ENCODE peak calls at places on chromosomes 1 and 21, in five cellular contexts. I is GM12878, Q is K562, V is HepG2, S is SK-N-SH. T is an unnamed sample.

GRCh38 chr1:19202396-19202795 is 7.7 kb downstream of the UBR4 start:
- DNase-seq in I (no peak), Q (no peak), V (peak; percentile 62), S (no peak), T (no peak)

GRCh38 chr1:26358411-26359384 is 4.8 kb upstream of the CRYBG2 start:
- DNase-seq in I (no peak), Q (peak; percentile 57), V (peak; percentile 90), S (no peak), T (peak; percentile 51)

GRCh38 chr1:4140241-4140640 is 240.2 kb upstream of the C1orf174 start:
- DNase-seq in I (no peak), Q (no peak), V (no peak), S (no peak), T (no peak)

GRCh38 chr21:35609263-35609662 is 451.1 kb downstream of the SETD4 start:
- DNase-seq in I (no peak), Q (no peak), V (no peak), S (no peak), T (no peak)

GRCh38 chr21:42590431-42591131 is 62.8 kb upstream of the PDE9A start:
- DNase-seq in I (no peak), Q (no peak), V (no peak), S (no peak), T (no peak)

GRCh38 chr1:232912845-232913580 is 37.4 kb upstream of the NTPCR start:
- DNase-seq in I (no peak), Q (no peak), V (no peak), S (no peak), T (no peak)

GRCh38 chr21:42537106-42537742 is 23.6 kb downstream of the SLC37A1 start:
- DNase-seq in I (no peak), Q (peak; percentile 36), V (no peak), S (no peak), T (no peak)

GRCh38 chr21:41799763-41800162 is 32.9 kb upstream of the RIPK4 start:
- DNase-seq in I (no peak), Q (no peak), V (no peak), S (no peak), T (no peak)

GRCh38 chr1:218397752-218398339 is 52.7 kb downstream of the TGFB2 start:
- DNase-seq in I (no peak), Q (no peak), V (peak; percentile 75), S (no peak), T (no peak)

GRCh38 chr1:76425843-76426145 is 351.2 kb downstream of the ST6GALNAC3 start:
- DNase-seq in I (no peak), Q (no peak), V (no peak), S (no peak), T (no peak)

GRCh38 chr1:110259770-110260169 is 49.7 kb downstream of the KCNC4 start:
- DNase-seq in I (no peak), Q (no peak), V (no peak), S (no peak), T (no peak)

GRCh38 chr1:42937836-42938595 is 20.7 kb downstream of the SLC2A1 start:
- DNase-seq in I (no peak), Q (no peak), V (no peak), S (no peak), T (no peak)

GRCh38 chr1:44947774-44948311 is 38.6 kb downstream of the EIF2B3 start:
- DNase-seq in I (no peak), Q (no peak), V (peak; percentile 39), S (no peak), T (no peak)

GRCh38 chr1:155996166-155996565 is 17.8 kb upstream of the ARHGEF2 start:
- DNase-seq in I (no peak), Q (no peak), V (no peak), S (no peak), T (no peak)

GRCh38 chr1:208059328-208060017 is 148.5 kb upstream of the CD34 start:
- DNase-seq in I (no peak), Q (no peak), V (peak; percentile 23), S (peak; percentile 83), T (no peak)

GRCh38 chr1:2789164-2789985 is 12.1 kb downstream of the TTC34 start:
- DNase-seq in I (no peak), Q (no peak), V (no peak), S (no peak), T (no peak)

GRCh38 chr1:31434101-31434871 is 21.3 kb downstream of the SERINC2 start:
- DNase-seq in I (no peak), Q (no peak), V (peak; percentile 83), S (no peak), T (no peak)

GRCh38 chr1:45275054-45275453 is 51.6 kb upstream of the HPDL start:
- DNase-seq in I (no peak), Q (no peak), V (peak; percentile 69), S (no peak), T (no peak)

GRCh38 chr1:172145656-172146055 is 274.8 kb upstream of the C1orf105 start:
- DNase-seq in I (no peak), Q (no peak), V (no peak), S (no peak), T (no peak)

GRCh38 chr1:205481629-205482071 is 22.8 kb upstream of the CDK18 start:
- DNase-seq in I (no peak), Q (no peak), V (no peak), S (no peak), T (no peak)

GRCh38 chr1:174659823-174660222 is 212.1 kb downstream of the GPR52 start:
- DNase-seq in I (no peak), Q (no peak), V (peak; percentile 4), S (no peak), T (peak; percentile 68)

GRCh38 chr1:202568466-202569196 is 141.6 kb downstream of the SYT2 start:
- DNase-seq in I (no peak), Q (no peak), V (no peak), S (no peak), T (no peak)

GRCh38 chr21:42247716-42248115 is 28.8 kb downstream of the ABCG1 start:
- DNase-seq in I (no peak), Q (no peak), V (no peak), S (no peak), T (no peak)

GRCh38 chr1:57467825-57468224 is 44.0 kb upstream of the DAB1 start:
- DNase-seq in I (no peak), Q (no peak), V (no peak), S (no peak), T (no peak)

GRCh38 chr1:13700521-13701273 is 709 bp downstream of the PRDM2 start:
- DNase-seq in I (no peak), Q (peak; percentile 19), V (no peak), S (no peak), T (no peak)

DNA sequence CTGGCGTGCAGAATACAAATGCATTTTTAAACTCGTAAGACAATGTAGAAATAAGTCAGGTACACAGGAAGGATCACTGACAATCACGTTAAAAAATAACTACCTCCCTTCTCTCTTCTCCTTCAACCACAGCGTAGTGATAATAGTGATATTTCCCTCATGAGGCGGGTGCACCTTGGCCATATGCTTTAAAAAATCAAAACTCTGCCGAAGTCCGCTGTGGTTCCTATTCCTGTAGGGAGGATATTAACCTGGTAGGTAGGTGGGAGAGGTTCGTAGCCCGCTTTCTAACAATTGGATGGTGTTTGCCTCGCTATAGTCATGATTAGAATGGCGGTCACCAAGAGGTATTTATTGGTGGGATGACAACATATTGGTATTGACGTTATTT is 732 bp downstream of the GREM2 start:
- DNase-seq in I (no peak), Q (no peak), V (no peak), S (peak; percentile 31), T (no peak)
- H2AFZ ChIP-seq in I (no peak overlapping the region), Q (no peak overlapping the region), V (peak overlapping the region; percentile 55), S (peak overlapping the region; percentile 90), T (no peak overlapping the region)

GRCh38 chr1:169371400-169371799 is 3.4 kb downstream of the BLZF1 start:
- DNase-seq in I (no peak), Q (peak; percentile 62), V (no peak), S (no peak), T (no peak)
- TF ChIP-seq ZBTB33 in I (no peak), Q (no peak), V (no peak), S (no peak), T (no peak)

GRCh38 chr1:184215274-184215925 is 163.9 kb downstream of the TSEN15 start:
- DNase-seq in I (no peak), Q (no peak), V (no peak), S (peak; percentile 62), T (no peak)

GRCh38 chr1:184214128-184214527 is 162.6 kb downstream of the TSEN15 start:
- DNase-seq in I (no peak), Q (no peak), V (no peak), S (no peak), T (no peak)

GRCh38 chr1:184210822-184211221 is 159.3 kb downstream of the TSEN15 start:
- DNase-seq in I (no peak), Q (no peak), V (no peak), S (peak; percentile 45), T (no peak)

GRCh38 chr1:184210048-184210447 is 158.5 kb downstream of the TSEN15 start:
- DNase-seq in I (no peak), Q (no peak), V (no peak), S (no peak), T (no peak)

GRCh38 chr1:184212649-184213314 is 161.3 kb downstream of the TSEN15 start:
- DNase-seq in I (no peak), Q (no peak), V (no peak), S (no peak), T (peak; percentile 56)
- H2AFZ ChIP-seq in I (no peak overlapping the region), Q (no peak overlapping the region), V (no peak overlapping the region), S (peak overlapping the region; percentile 85), T (peak overlapping the region; percentile 77)

DNA sequence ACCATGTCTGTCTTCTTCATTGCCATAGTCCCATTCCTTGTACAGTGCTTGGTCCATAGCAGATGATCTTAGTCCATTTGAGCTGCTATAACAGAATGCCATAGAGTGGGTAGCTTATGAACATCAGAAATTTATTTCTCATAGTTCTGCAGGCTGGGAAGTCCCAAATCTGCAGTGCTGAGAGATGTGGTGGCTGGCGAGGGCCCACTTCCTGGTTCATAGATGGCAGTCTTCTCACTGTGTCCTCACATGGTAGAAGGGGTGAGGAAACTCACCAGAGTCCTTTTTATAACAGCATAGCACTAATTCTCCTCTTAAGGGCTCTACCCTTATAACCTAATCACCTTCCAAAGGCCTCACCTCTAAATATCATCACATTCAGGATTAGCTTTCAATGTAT is 23.1 kb upstream of the RAP1A start:
- DNase-seq in I (no peak), Q (no peak), V (no peak), S (no peak), T (no peak)
- TF ChIP-seq ZBTB33 in I (no peak), Q (no peak), V (no peak), S (no peak), T (no peak)

GRCh38 chr1:201436969-201437368 is 15.4 kb upstream of the TNNI1 start:
- DNase-seq in I (no peak), Q (no peak), V (no peak), S (no peak), T (no peak)
- H2AFZ ChIP-seq in I (no peak overlapping the region), Q (no peak overlapping the region), V (no peak overlapping the region), S (no peak overlapping the region), T (no peak overlapping the region)

DNA sequence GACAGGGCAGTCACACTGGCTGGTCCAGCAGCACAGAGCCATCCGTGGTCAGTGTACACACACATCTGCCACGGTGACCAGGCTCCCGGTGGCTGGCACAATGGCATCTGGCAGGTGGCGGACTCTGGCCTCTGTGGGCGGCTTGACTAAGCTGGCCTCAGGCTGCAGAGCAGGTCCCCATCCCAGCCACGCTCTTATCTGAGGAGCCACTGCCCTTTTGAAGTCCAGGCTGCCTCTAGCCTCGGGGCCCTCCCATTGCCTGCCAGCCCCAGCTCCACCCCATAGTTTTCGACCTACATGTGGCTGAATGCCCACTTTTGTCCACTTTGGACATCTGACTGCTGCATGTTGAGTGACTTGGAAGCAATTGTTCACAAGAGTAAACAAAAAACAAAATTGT is 29.9 kb upstream of the EDN2 start:
- DNase-seq in I (no peak), Q (no peak), V (no peak), S (peak; percentile 89), T (no peak)
- TF ChIP-seq ZBTB33 in I (no peak), Q (no peak), V (no peak), S (no peak), T (no peak)